ENCODE peak calls at places on chromosomes 4 and X, in ten cellular contexts. One of them, this sample, is unnamed.

GRCh38 chr4:56425518-56425917 is 9.9 kb downstream of the PPAT start:
- DNase-seq in psoas muscle: no peak
- DNase-seq in bronchial epithelial cell: no peak
- DNase-seq in esophagus muscularis mucosa: no peak
- DNase-seq in neural progenitor cell: no peak
- DNase-seq in K562: no peak
- DNase-seq in cardiac fibroblast: no peak
- DNase-seq in HFF-Myc: no peak
- DNase-seq in glutamatergic neuron: no peak
- DNase-seq in progenitor cell of endocrine pancreas: no peak
- DNase-seq in this sample: no peak

GRCh38 chr4:172887959-172888358 is 280.7 kb upstream of the GALNT7 start:
- DNase-seq in psoas muscle: no peak
- DNase-seq in bronchial epithelial cell: no peak
- DNase-seq in esophagus muscularis mucosa: no peak
- DNase-seq in neural progenitor cell: no peak
- DNase-seq in K562: no peak
- DNase-seq in cardiac fibroblast: no peak
- DNase-seq in HFF-Myc: no peak
- DNase-seq in glutamatergic neuron: no peak
- DNase-seq in progenitor cell of endocrine pancreas: no peak
- DNase-seq in this sample: no peak

GRCh38 chr4:6773106-6773505 is 9.4 kb upstream of the KIAA0232 start:
- DNase-seq in psoas muscle: peak
- DNase-seq in bronchial epithelial cell: peak
- DNase-seq in esophagus muscularis mucosa: no peak
- DNase-seq in neural progenitor cell: no peak
- DNase-seq in K562: no peak
- DNase-seq in cardiac fibroblast: no peak
- DNase-seq in HFF-Myc: no peak
- DNase-seq in glutamatergic neuron: no peak
- DNase-seq in progenitor cell of endocrine pancreas: no peak
- DNase-seq in this sample: no peak

GRCh38 chr4:171186700-171187099 is 626.5 kb upstream of the GALNTL6 start:
- DNase-seq in psoas muscle: no peak
- DNase-seq in bronchial epithelial cell: no peak
- DNase-seq in esophagus muscularis mucosa: no peak
- DNase-seq in neural progenitor cell: peak
- DNase-seq in K562: no peak
- DNase-seq in cardiac fibroblast: no peak
- DNase-seq in HFF-Myc: no peak
- DNase-seq in glutamatergic neuron: no peak
- DNase-seq in progenitor cell of endocrine pancreas: no peak
- DNase-seq in this sample: no peak

GRCh38 chr4:2080429-2081300 is 21.5 kb downstream of the NAT8L start:
- DNase-seq in psoas muscle: no peak
- DNase-seq in bronchial epithelial cell: no peak
- DNase-seq in esophagus muscularis mucosa: no peak
- DNase-seq in neural progenitor cell: no peak
- DNase-seq in K562: no peak
- DNase-seq in cardiac fibroblast: no peak
- DNase-seq in HFF-Myc: no peak
- DNase-seq in glutamatergic neuron: no peak
- DNase-seq in progenitor cell of endocrine pancreas: no peak
- DNase-seq in this sample: no peak

GRCh38 chr4:70991596-70991995 is 1.9 kb upstream of the DCK start:
- DNase-seq in psoas muscle: no peak
- DNase-seq in bronchial epithelial cell: no peak
- DNase-seq in esophagus muscularis mucosa: no peak
- DNase-seq in neural progenitor cell: no peak
- DNase-seq in K562: no peak
- DNase-seq in cardiac fibroblast: no peak
- DNase-seq in HFF-Myc: no peak
- DNase-seq in glutamatergic neuron: no peak
- DNase-seq in progenitor cell of endocrine pancreas: no peak
- DNase-seq in this sample: no peak

GRCh38 chr4:118967393-118967792 is 78.7 kb downstream of the SYNPO2 start:
- DNase-seq in psoas muscle: no peak
- DNase-seq in bronchial epithelial cell: peak
- DNase-seq in esophagus muscularis mucosa: peak
- DNase-seq in neural progenitor cell: no peak
- DNase-seq in K562: no peak
- DNase-seq in cardiac fibroblast: peak
- DNase-seq in HFF-Myc: no peak
- DNase-seq in glutamatergic neuron: no peak
- DNase-seq in progenitor cell of endocrine pancreas: no peak
- DNase-seq in this sample: no peak

GRCh38 chr4:87985097-87985886 is 9.8 kb downstream of the SPP1 start:
- DNase-seq in psoas muscle: peak
- DNase-seq in bronchial epithelial cell: peak
- DNase-seq in esophagus muscularis mucosa: no peak
- DNase-seq in neural progenitor cell: peak
- DNase-seq in K562: no peak
- DNase-seq in cardiac fibroblast: peak
- DNase-seq in HFF-Myc: no peak
- DNase-seq in glutamatergic neuron: peak
- DNase-seq in progenitor cell of endocrine pancreas: no peak
- DNase-seq in this sample: no peak

GRCh38 chrX:148412006-148412405 is 88.4 kb upstream of the AFF2 start:
- DNase-seq in psoas muscle: no peak
- DNase-seq in bronchial epithelial cell: peak
- DNase-seq in esophagus muscularis mucosa: no peak
- DNase-seq in neural progenitor cell: no peak
- DNase-seq in K562: no peak
- DNase-seq in cardiac fibroblast: no peak
- DNase-seq in HFF-Myc: no peak
- DNase-seq in glutamatergic neuron: no peak
- DNase-seq in progenitor cell of endocrine pancreas: no peak
- DNase-seq in this sample: no peak

GRCh38 chr4:90030953-90031352 is 96.2 kb upstream of the CCSER1 start:
- DNase-seq in psoas muscle: no peak
- DNase-seq in bronchial epithelial cell: peak
- DNase-seq in esophagus muscularis mucosa: no peak
- DNase-seq in neural progenitor cell: peak
- DNase-seq in K562: no peak
- DNase-seq in cardiac fibroblast: no peak
- DNase-seq in HFF-Myc: no peak
- DNase-seq in glutamatergic neuron: no peak
- DNase-seq in progenitor cell of endocrine pancreas: no peak
- DNase-seq in this sample: no peak

GRCh38 chr4:176302283-176303275 is 17.2 kb upstream of the SPCS3 start:
- DNase-seq in psoas muscle: no peak
- DNase-seq in bronchial epithelial cell: peak
- DNase-seq in esophagus muscularis mucosa: no peak
- DNase-seq in neural progenitor cell: no peak
- DNase-seq in K562: no peak
- DNase-seq in cardiac fibroblast: peak
- DNase-seq in HFF-Myc: peak
- DNase-seq in glutamatergic neuron: no peak
- DNase-seq in progenitor cell of endocrine pancreas: no peak
- DNase-seq in this sample: no peak

GRCh38 chr4:148226341-148226740 is 215.9 kb downstream of the NR3C2 start:
- DNase-seq in psoas muscle: no peak
- DNase-seq in bronchial epithelial cell: peak
- DNase-seq in esophagus muscularis mucosa: no peak
- DNase-seq in neural progenitor cell: no peak
- DNase-seq in K562: no peak
- DNase-seq in cardiac fibroblast: no peak
- DNase-seq in HFF-Myc: no peak
- DNase-seq in glutamatergic neuron: no peak
- DNase-seq in progenitor cell of endocrine pancreas: no peak
- DNase-seq in this sample: no peak

GRCh38 chrX:142977128-142977914 is 48.4 kb upstream of the SPANXN4 start:
- DNase-seq in psoas muscle: no peak
- DNase-seq in bronchial epithelial cell: no peak
- DNase-seq in esophagus muscularis mucosa: no peak
- DNase-seq in neural progenitor cell: no peak
- DNase-seq in K562: no peak
- DNase-seq in cardiac fibroblast: no peak
- DNase-seq in HFF-Myc: no peak
- DNase-seq in glutamatergic neuron: no peak
- DNase-seq in progenitor cell of endocrine pancreas: no peak
- DNase-seq in this sample: no peak

GRCh38 chrX:151981129-151981528 is 6.7 kb upstream of the GABRE start:
- DNase-seq in psoas muscle: no peak
- DNase-seq in bronchial epithelial cell: peak
- DNase-seq in esophagus muscularis mucosa: no peak
- DNase-seq in neural progenitor cell: no peak
- DNase-seq in K562: no peak
- DNase-seq in cardiac fibroblast: peak
- DNase-seq in HFF-Myc: no peak
- DNase-seq in glutamatergic neuron: no peak
- DNase-seq in progenitor cell of endocrine pancreas: no peak
- DNase-seq in this sample: no peak

GRCh38 chrX:40152706-40153334 is 55.1 kb upstream of the BCOR start:
- DNase-seq in psoas muscle: peak
- DNase-seq in bronchial epithelial cell: no peak
- DNase-seq in esophagus muscularis mucosa: no peak
- DNase-seq in neural progenitor cell: peak
- DNase-seq in K562: no peak
- DNase-seq in cardiac fibroblast: no peak
- DNase-seq in HFF-Myc: no peak
- DNase-seq in glutamatergic neuron: peak
- DNase-seq in progenitor cell of endocrine pancreas: no peak
- DNase-seq in this sample: peak

GRCh38 chrX:83759872-83760271 is 101.1 kb upstream of the CYLC1 start:
- DNase-seq in psoas muscle: no peak
- DNase-seq in bronchial epithelial cell: peak
- DNase-seq in esophagus muscularis mucosa: no peak
- DNase-seq in neural progenitor cell: peak
- DNase-seq in K562: no peak
- DNase-seq in cardiac fibroblast: no peak
- DNase-seq in HFF-Myc: no peak
- DNase-seq in glutamatergic neuron: no peak
- DNase-seq in progenitor cell of endocrine pancreas: no peak
- DNase-seq in this sample: no peak

GRCh38 chrX:30215357-30215843 is at the start of gene MAGEB2:
- DNase-seq in psoas muscle: no peak
- DNase-seq in bronchial epithelial cell: no peak
- DNase-seq in esophagus muscularis mucosa: no peak
- DNase-seq in neural progenitor cell: no peak
- DNase-seq in K562: peak
- DNase-seq in cardiac fibroblast: no peak
- DNase-seq in HFF-Myc: no peak
- DNase-seq in glutamatergic neuron: no peak
- DNase-seq in progenitor cell of endocrine pancreas: no peak
- DNase-seq in this sample: no peak

GRCh38 chrX:112694062-112694461 is 14.3 kb upstream of the LHFPL1 start:
- DNase-seq in psoas muscle: no peak
- DNase-seq in bronchial epithelial cell: no peak
- DNase-seq in esophagus muscularis mucosa: no peak
- DNase-seq in neural progenitor cell: no peak
- DNase-seq in K562: no peak
- DNase-seq in cardiac fibroblast: no peak
- DNase-seq in HFF-Myc: no peak
- DNase-seq in glutamatergic neuron: no peak
- DNase-seq in progenitor cell of endocrine pancreas: no peak
- DNase-seq in this sample: no peak
- TF ChIP-seq CTCF in psoas muscle: no peak
- TF ChIP-seq CTCF in bronchial epithelial cell: no peak
- TF ChIP-seq CTCF in esophagus muscularis mucosa: no peak
- TF ChIP-seq CTCF in neural progenitor cell: no peak
- TF ChIP-seq CTCF in K562: no peak
- TF ChIP-seq CTCF in cardiac fibroblast: no peak
- TF ChIP-seq CTCF in HFF-Myc: no peak
- TF ChIP-seq CTCF in glutamatergic neuron: no peak
- TF ChIP-seq CTCF in progenitor cell of endocrine pancreas: no peak
- TF ChIP-seq CTCF in this sample: no peak

GRCh38 chrX:41334866-41335589 is 1.1 kb downstream of the DDX3X start:
- DNase-seq in psoas muscle: peak
- DNase-seq in bronchial epithelial cell: no peak
- DNase-seq in esophagus muscularis mucosa: peak
- DNase-seq in neural progenitor cell: no peak
- DNase-seq in K562: peak
- DNase-seq in cardiac fibroblast: peak
- DNase-seq in HFF-Myc: no peak
- DNase-seq in glutamatergic neuron: peak
- DNase-seq in progenitor cell of endocrine pancreas: peak
- DNase-seq in this sample: no peak

GRCh38 chrX:41333744-41333993 is 293 bp upstream of the DDX3X start:
- DNase-seq in psoas muscle: no peak
- DNase-seq in bronchial epithelial cell: peak
- DNase-seq in esophagus muscularis mucosa: no peak
- DNase-seq in neural progenitor cell: peak
- DNase-seq in K562: no peak
- DNase-seq in cardiac fibroblast: peak
- DNase-seq in HFF-Myc: peak
- DNase-seq in glutamatergic neuron: peak
- DNase-seq in progenitor cell of endocrine pancreas: peak
- DNase-seq in this sample: no peak

GRCh38 chrX:41335590-41336331 is 1.8 kb downstream of the DDX3X start:
- DNase-seq in psoas muscle: no peak
- DNase-seq in bronchial epithelial cell: no peak
- DNase-seq in esophagus muscularis mucosa: no peak
- DNase-seq in neural progenitor cell: no peak
- DNase-seq in K562: no peak
- DNase-seq in cardiac fibroblast: no peak
- DNase-seq in HFF-Myc: no peak
- DNase-seq in glutamatergic neuron: no peak
- DNase-seq in progenitor cell of endocrine pancreas: no peak
- DNase-seq in this sample: no peak

GRCh38 chrX:41332988-41333743 is 796 bp upstream of the DDX3X start:
- DNase-seq in psoas muscle: peak
- DNase-seq in bronchial epithelial cell: peak
- DNase-seq in esophagus muscularis mucosa: peak
- DNase-seq in neural progenitor cell: peak
- DNase-seq in K562: peak
- DNase-seq in cardiac fibroblast: peak
- DNase-seq in HFF-Myc: peak
- DNase-seq in glutamatergic neuron: peak
- DNase-seq in progenitor cell of endocrine pancreas: peak
- DNase-seq in this sample: peak

GRCh38 chrX:41333994-41334865 is at the start of gene DDX3X:
- DNase-seq in psoas muscle: peak
- DNase-seq in bronchial epithelial cell: peak
- DNase-seq in esophagus muscularis mucosa: peak
- DNase-seq in neural progenitor cell: peak
- DNase-seq in K562: peak
- DNase-seq in cardiac fibroblast: peak
- DNase-seq in HFF-Myc: peak
- DNase-seq in glutamatergic neuron: peak
- DNase-seq in progenitor cell of endocrine pancreas: peak
- DNase-seq in this sample: peak
- TF ChIP-seq CTCF in psoas muscle: peak
- TF ChIP-seq CTCF in bronchial epithelial cell: peak
- TF ChIP-seq CTCF in esophagus muscularis mucosa: no peak
- TF ChIP-seq CTCF in neural progenitor cell: peak
- TF ChIP-seq CTCF in K562: peak
- TF ChIP-seq CTCF in cardiac fibroblast: no peak
- TF ChIP-seq CTCF in HFF-Myc: no peak
- TF ChIP-seq CTCF in glutamatergic neuron: no peak
- TF ChIP-seq CTCF in progenitor cell of endocrine pancreas: no peak
- TF ChIP-seq CTCF in this sample: no peak

GRCh38 chr4:15043226-15043625 is 40.9 kb downstream of the CPEB2 start:
- DNase-seq in psoas muscle: no peak
- DNase-seq in bronchial epithelial cell: no peak
- DNase-seq in esophagus muscularis mucosa: no peak
- DNase-seq in neural progenitor cell: peak
- DNase-seq in K562: peak
- DNase-seq in cardiac fibroblast: no peak
- DNase-seq in HFF-Myc: no peak
- DNase-seq in glutamatergic neuron: no peak
- DNase-seq in progenitor cell of endocrine pancreas: no peak
- DNase-seq in this sample: no peak
- TF ChIP-seq CTCF in psoas muscle: no peak
- TF ChIP-seq CTCF in bronchial epithelial cell: peak
- TF ChIP-seq CTCF in esophagus muscularis mucosa: no peak
- TF ChIP-seq CTCF in neural progenitor cell: peak
- TF ChIP-seq CTCF in K562: peak
- TF ChIP-seq CTCF in cardiac fibroblast: peak
- TF ChIP-seq CTCF in HFF-Myc: no peak
- TF ChIP-seq CTCF in glutamatergic neuron: no peak
- TF ChIP-seq CTCF in progenitor cell of endocrine pancreas: no peak
- TF ChIP-seq CTCF in this sample: no peak

GRCh38 chr4:3443750-3444309 is 2.1 kb downstream of the HGFAC start:
- DNase-seq in psoas muscle: peak
- DNase-seq in bronchial epithelial cell: no peak
- DNase-seq in esophagus muscularis mucosa: no peak
- DNase-seq in neural progenitor cell: no peak
- DNase-seq in K562: no peak
- DNase-seq in cardiac fibroblast: no peak
- DNase-seq in HFF-Myc: no peak
- DNase-seq in glutamatergic neuron: peak
- DNase-seq in progenitor cell of endocrine pancreas: no peak
- DNase-seq in this sample: no peak
- TF ChIP-seq CTCF in psoas muscle: no peak
- TF ChIP-seq CTCF in bronchial epithelial cell: no peak
- TF ChIP-seq CTCF in esophagus muscularis mucosa: peak
- TF ChIP-seq CTCF in neural progenitor cell: no peak
- TF ChIP-seq CTCF in K562: no peak
- TF ChIP-seq CTCF in cardiac fibroblast: no peak
- TF ChIP-seq CTCF in HFF-Myc: no peak
- TF ChIP-seq CTCF in glutamatergic neuron: no peak
- TF ChIP-seq CTCF in progenitor cell of endocrine pancreas: no peak
- TF ChIP-seq CTCF in this sample: peak